ENCODE peak calls at places on chromosomes 3 and 15, in eight cellular contexts. L is CD14-positive monocyte; W is left colon; G is NCI-H460; H is activated naive CD4-positive, alpha-beta T cell treated with anti-CD3 and anti-CD28 coated beads, Interleukin-2, amount 50 U/mL, for 72 hours; Y is EL; C is H9; J is Kasumi-1. V is an unnamed sample.

GRCh38 chr3:55017876-55018275 is 90.0 kb upstream of the LRTM1 start:
- DNase-seq in L (no peak), W (no peak), G (no peak), H (no peak), Y (no peak), C (no peak), J (no peak), V (no peak)

GRCh38 chr15:52438047-52438446 is 90.6 kb downstream of the MYO5A start:
- DNase-seq in L (peak; percentile 49), W (no peak), G (no peak), H (no peak), Y (no peak), C (no peak), J (peak; percentile 17), V (no peak)

GRCh38 chr15:25181290-25182097 is 226.7 kb downstream of the SNRPN start:
- DNase-seq in L (peak; percentile 35), W (no peak), G (no peak), H (no peak), Y (no peak), C (peak; percentile 12), J (no peak), V (peak; percentile 68)

GRCh38 chr3:129609591-129610169 is 3.2 kb upstream of the PLXND1 start:
- DNase-seq in L (no peak), W (no peak), G (no peak), H (no peak), Y (peak; percentile 63), C (no peak), J (no peak), V (peak; percentile 74)

GRCh38 chr3:66390013-66390412 is 110.8 kb downstream of the LRIG1 start:
- DNase-seq in L (no peak), W (no peak), G (no peak), H (no peak), Y (no peak), C (no peak), J (no peak), V (no peak)

GRCh38 chr3:38136272-38136806 is 588 bp downstream of the ACAA1 start:
- DNase-seq in L (no peak), W (no peak), G (no peak), H (no peak), Y (peak; percentile 48), C (no peak), J (no peak), V (no peak)

GRCh38 chr3:109356442-109357155 is 19.3 kb upstream of the DPPA4 start:
- DNase-seq in L (no peak), W (no peak), G (no peak), H (no peak), Y (no peak), C (no peak), J (no peak), V (no peak)

GRCh38 chr3:40763812-40764211 is 239.1 kb downstream of the ZNF621 start:
- DNase-seq in L (no peak), W (no peak), G (no peak), H (no peak), Y (no peak), C (no peak), J (peak; percentile 20), V (no peak)